ENCODE peak calls at places on chromosomes 1 and 21, in nine cellular contexts. O is aorta; W is activated T-cell treated with anti-CD3 and anti-CD28 coated beads for 1 hour; C is uterus; E is DMS153; M is effector CD4-positive, alpha-beta T cell; X is stimulated activated CD8-positive, alpha-beta memory T cell treated with anti-CD3 and anti-CD28 coated beads, Interleukin-2, amount 100 ng/mL, for 1 hour; D is activated CD4-positive, alpha-beta T cell treated with anti-CD3 and anti-CD28 coated beads, Interleukin-2, amount 50 U/mL, for 4 hours; R is HL-60. A is an unnamed sample.

GRCh38 chr1:75953461-75953860 is 21.3 kb upstream of the ASB17 start:
- DNase-seq in E (no peak), X (no peak), W (no peak), O (no peak), M (no peak), C (no peak), D (no peak), R (no peak), A (no peak)

GRCh38 chr21:41865002-41865777 is 14.0 kb downstream of the PRDM15 start:
- DNase-seq in E (no peak), M (no peak), R (no peak), D (no peak), O (no peak), X (no peak), W (no peak), C (no peak), A (no peak)

GRCh38 chr1:56710646-56711045 is 65.5 kb downstream of the PRKAA2 start:
- DNase-seq in D (no peak), M (no peak), W (no peak), E (no peak), X (no peak), R (no peak), C (no peak), O (no peak), A (no peak)

GRCh38 chr1:112083487-112083886 is 94.0 kb upstream of the KCND3 start:
- DNase-seq in O (no peak), X (no peak), M (no peak), D (no peak), E (no peak), R (no peak), W (no peak), C (no peak), A (no peak)

GRCh38 chr1:21622466-21623315 is 46.5 kb downstream of the RAP1GAP start:
- DNase-seq in M (peak; percentile 11), X (peak; percentile 21), E (no peak), D (peak; percentile 24), C (no peak), W (peak; percentile 34), O (no peak), R (no peak), A (no peak)

GRCh38 chr1:230321741-230322420 is 104.3 kb downstream of the PGBD5 start:
- DNase-seq in C (no peak), W (no peak), M (no peak), D (no peak), E (no peak), R (no peak), X (no peak), O (no peak), A (no peak)

GRCh38 chr1:65762081-65762862 is 30.4 kb upstream of the PDE4B start:
- DNase-seq in X (no peak), O (no peak), C (no peak), D (no peak), R (no peak), W (no peak), M (no peak), E (no peak), A (no peak)

GRCh38 chr1:156006666-156007376 is 13.9 kb downstream of the SSR2 start:
- DNase-seq in E (no peak), O (peak; percentile 41), W (no peak), D (no peak), C (no peak), X (no peak), R (no peak), M (no peak), A (no peak)

GRCh38 chr1:2300851-2301606 is 72.9 kb downstream of the SKI start:
- DNase-seq in D (peak; percentile 84), E (no peak), M (peak; percentile 94), W (peak; percentile 85), R (peak; percentile 71), C (peak; percentile 71), O (peak; percentile 93), X (peak; percentile 87), A (no peak)

GRCh38 chr1:183877321-183877720 is 72.4 kb downstream of the RGL1 start:
- DNase-seq in X (no peak), C (peak; percentile 74), D (no peak), O (peak; percentile 80), W (no peak), R (no peak), E (no peak), M (no peak), A (no peak)

GRCh38 chr1:240352769-240353168 is 259.2 kb downstream of the GREM2 start:
- DNase-seq in D (no peak), E (no peak), X (no peak), C (peak; percentile 42), W (no peak), O (no peak), M (no peak), R (no peak), A (no peak)

GRCh38 chr1:26096471-26096870 is 15.2 kb upstream of the PDIK1L start:
- DNase-seq in C (no peak), W (no peak), M (no peak), D (no peak), R (no peak), E (no peak), X (no peak), O (no peak), A (no peak)

GRCh38 chr1:1758692-1759455 is 19.4 kb downstream of the NADK start:
- DNase-seq in W (no peak), D (no peak), E (peak; percentile 74), R (no peak), M (no peak), C (peak; percentile 34), X (no peak), O (no peak), A (peak; percentile 84)

GRCh38 chr1:67747667-67748066 is 62.7 kb downstream of the GADD45A start:
- DNase-seq in W (no peak), C (no peak), D (no peak), X (no peak), M (no peak), E (no peak), O (no peak), R (no peak), A (no peak)

GRCh38 chr1:226125097-226125630 is 61.4 kb downstream of the ACBD3 start:
- DNase-seq in E (peak; percentile 83), M (peak; percentile 83), C (peak; percentile 82), W (peak; percentile 87), R (peak; percentile 40), D (peak; percentile 88), X (peak; percentile 82), O (peak; percentile 96), A (no peak)

GRCh38 chr1:15304708-15305326 is 57.8 kb downstream of the FHAD1 start:
- DNase-seq in E (peak; percentile 32), D (peak; percentile 60), R (peak; percentile 32), W (peak; percentile 69), C (peak; percentile 32), M (peak; percentile 59), O (peak; percentile 87), X (peak; percentile 49), A (no peak)

GRCh38 chr1:168234846-168235547 is 9.2 kb downstream of the SFT2D2 start:
- DNase-seq in D (no peak), W (no peak), E (peak; percentile 35), X (no peak), C (no peak), O (no peak), R (no peak), M (peak; percentile 14), A (no peak)

GRCh38 chr1:27872802-27873665 is 690 bp downstream of the THEMIS2 start:
- DNase-seq in R (no peak), E (no peak), X (no peak), W (no peak), O (no peak), C (no peak), M (no peak), D (no peak), A (peak; percentile 47)

GRCh38 chr1:187624812-187625542 is 796.2 kb downstream of the PLA2G4A start:
- DNase-seq in W (no peak), R (peak; percentile 61), O (no peak), C (no peak), X (no peak), M (no peak), D (no peak), E (no peak), A (no peak)

GRCh38 chr1:15948600-15949452 is 27.1 kb downstream of the ZBTB17 start:
- DNase-seq in D (peak; percentile 52), O (peak; percentile 93), W (no peak), E (no peak), M (no peak), R (no peak), C (peak; percentile 89), X (no peak), A (no peak)

GRCh38 chr1:150309758-150310495 is 11.4 kb upstream of the PRPF3 start:
- DNase-seq in E (peak; percentile 87), D (no peak), X (no peak), M (no peak), O (peak; percentile 17), W (no peak), C (no peak), R (no peak), A (no peak)

GRCh38 chr1:85624361-85624760 is 43.8 kb downstream of the CCN1 start:
- DNase-seq in E (no peak), D (no peak), M (no peak), C (no peak), O (no peak), R (no peak), X (no peak), W (no peak), A (no peak)

GRCh38 chr1:175576870-175577269 is 166.5 kb downstream of the TNR start:
- DNase-seq in W (no peak), E (no peak), C (no peak), D (no peak), M (no peak), O (no peak), R (no peak), X (no peak), A (no peak)

GRCh38 chr1:62841587-62842169 is 57.7 kb downstream of the ATG4C start:
- DNase-seq in D (no peak), E (peak; percentile 38), M (peak; percentile 16), X (no peak), O (no peak), W (no peak), C (no peak), R (peak; percentile 18), A (no peak)

GRCh38 chr1:55860816-55861519 is 645.8 kb upstream of the USP24 start:
- DNase-seq in C (no peak), R (no peak), W (no peak), M (no peak), X (no peak), O (no peak), D (no peak), E (no peak), A (no peak)

GRCh38 chr1:148161252-148161901 is 9.3 kb upstream of the NBPF11 start:
- DNase-seq in E (no peak), O (no peak), X (no peak), D (no peak), M (no peak), C (no peak), R (no peak), W (no peak), A (peak; percentile 42)

GRCh38 chr1:201876148-201876547 is 12.6 kb upstream of the SHISA4 start:
- DNase-seq in D (no peak), M (no peak), O (no peak), X (no peak), E (no peak), C (no peak), R (no peak), W (no peak), A (no peak)

GRCh38 chr1:88549536-88549935 is 134.5 kb upstream of the PKN2 start:
- DNase-seq in E (no peak), X (no peak), C (no peak), M (no peak), W (no peak), O (no peak), R (no peak), D (no peak), A (no peak)

GRCh38 chr1:154747841-154748766 is 122.0 kb downstream of the KCNN3 start:
- DNase-seq in D (peak; percentile 46), O (peak; percentile 45), X (no peak), M (peak; percentile 14), E (peak; percentile 21), R (no peak), C (no peak), W (peak; percentile 23), A (no peak)

GRCh38 chr1:164780863-164781262 is 221.9 kb downstream of the PBX1 start:
- DNase-seq in O (no peak), W (no peak), C (peak; percentile 69), X (no peak), E (no peak), D (no peak), R (no peak), M (no peak), A (no peak)

GRCh38 chr1:43329995-43330751 is 7.4 kb upstream of the MPL start:
- DNase-seq in O (peak; percentile 85), M (no peak), R (peak; percentile 36), D (peak; percentile 28), X (no peak), C (peak; percentile 51), E (no peak), W (no peak), A (no peak)